ENCODE peak calls at places on chromosomes 7 and 10, in six cellular contexts. I is stimulated activated CD8-positive, alpha-beta memory T cell treated with anti-CD3 and anti-CD28 coated beads, Interleukin-2, amount 100 ng/mL, for 1 hour; Y is spleen; X is HAP-1; H is endothelial cell; F is neural progenitor cell. R is an unnamed sample.

GRCh38 chr10:84715911-84716310 is 387.5 kb downstream of the CCSER2 start:
- DNase-seq in I (no peak), Y (no peak), X (peak), H (peak), F (peak), R (no peak)

GRCh38 chr7:23938937-23939552 is 229.0 kb downstream of the STK31 start:
- DNase-seq in I (no peak), Y (no peak), X (peak), H (peak), F (peak), R (no peak)

GRCh38 chr10:69506834-69507643 is 55.8 kb downstream of the TSPAN15 start:
- DNase-seq in I (no peak), Y (peak), X (no peak), H (no peak), F (no peak), R (no peak)

GRCh38 chr7:41916450-41916927 is 213.6 kb upstream of the INHBA start:
- DNase-seq in I (no peak), Y (no peak), X (no peak), H (no peak), F (no peak), R (no peak)

GRCh38 chr7:29332875-29333482 is 138.4 kb downstream of the CHN2 start:
- DNase-seq in I (no peak), Y (no peak), X (no peak), H (no peak), F (no peak), R (no peak)

GRCh38 chr10:32983333-32983909 is 25.4 kb upstream of the ITGB1 start:
- DNase-seq in I (no peak), Y (no peak), X (no peak), H (no peak), F (no peak), R (no peak)

GRCh38 chr7:123289200-123289599 is 89.4 kb upstream of the SLC13A1 start:
- DNase-seq in I (no peak), Y (no peak), X (no peak), H (no peak), F (no peak), R (no peak)

GRCh38 chr7:142357953-142358520 is 100.2 kb upstream of the PRSS58 start:
- DNase-seq in I (no peak), Y (no peak), X (peak), H (peak), F (peak), R (peak)

GRCh38 chr10:10831085-10831484 is 186.6 kb upstream of the CELF2 start:
- DNase-seq in I (no peak), Y (no peak), X (no peak), H (no peak), F (no peak), R (no peak)

GRCh38 chr7:26321440-26321839 is 29.8 kb downstream of the SNX10 start:
- DNase-seq in I (no peak), Y (no peak), X (no peak), H (no peak), F (no peak), R (no peak)

GRCh38 chr7:2257651-2258050 is 15.6 kb downstream of the NUDT1 start:
- DNase-seq in I (no peak), Y (no peak), X (no peak), H (no peak), F (no peak), R (no peak)

GRCh38 chr10:95346715-95347401 is 56.1 kb upstream of the PDLIM1 start:
- DNase-seq in I (no peak), Y (no peak), X (peak), H (no peak), F (peak), R (no peak)

GRCh38 chr7:141587304-141587703 is 36.1 kb downstream of the AGK start:
- DNase-seq in I (no peak), Y (no peak), X (no peak), H (no peak), F (no peak), R (no peak)

GRCh38 chr10:131167036-131167860 is 144.3 kb downstream of the TCERG1L start:
- DNase-seq in I (no peak), Y (peak), X (no peak), H (no peak), F (no peak), R (no peak)

GRCh38 chr10:59098387-59098786 is 78.1 kb upstream of the PHYHIPL start:
- DNase-seq in I (no peak), Y (no peak), X (no peak), H (no peak), F (no peak), R (no peak)

GRCh38 chr10:29119374-29119773 is 169.5 kb upstream of the LYZL1 start:
- DNase-seq in I (no peak), Y (no peak), X (peak), H (peak), F (peak), R (no peak)

GRCh38 chr10:91779011-91779605 is 19.1 kb upstream of the TNKS2 start:
- DNase-seq in I (no peak), Y (no peak), X (no peak), H (no peak), F (no peak), R (no peak)

GRCh38 chr7:101940830-101941229 is 123.4 kb downstream of the CUX1 start:
- DNase-seq in I (no peak), Y (no peak), X (no peak), H (peak), F (peak), R (no peak)

GRCh38 chr7:139105037-139105382 is 4.5 kb downstream of the ZC3HAV1 start:
- DNase-seq in I (no peak), Y (no peak), X (no peak), H (no peak), F (no peak), R (no peak)

GRCh38 chr7:26444554-26444953 is 152.9 kb downstream of the SNX10 start:
- DNase-seq in I (no peak), Y (no peak), X (no peak), H (no peak), F (no peak), R (no peak)

GRCh38 chr7:124856299-124856888 is 73.2 kb downstream of the POT1 start:
- DNase-seq in I (no peak), Y (no peak), X (peak), H (no peak), F (peak), R (no peak)